ENCODE peak calls at places on chromosomes 13 and 19, in six cellular contexts. One of them, this sample, is unnamed.

GRCh38 chr19:40356681-40357595 is 8.4 kb downstream of the PLD3 start:
- DNase-seq in OCI-LY7: peak; percentile 36
- DNase-seq in bronchial epithelial cell: no peak
- DNase-seq in heart left ventricle: no peak
- DNase-seq in kidney epithelial cell: no peak
- DNase-seq in fibroblast of pulmonary artery: no peak
- DNase-seq in this sample: no peak

GRCh38 chr13:30111810-30112209 is 195.5 kb downstream of the KATNAL1 start:
- DNase-seq in fibroblast of pulmonary artery: no peak
- DNase-seq in heart left ventricle: no peak
- DNase-seq in bronchial epithelial cell: no peak
- DNase-seq in kidney epithelial cell: no peak
- DNase-seq in OCI-LY7: peak; percentile 38
- DNase-seq in this sample: peak; percentile 11

GRCh38 chr19:3243851-3244700 is 19.6 kb downstream of the CELF5 start:
- DNase-seq in kidney epithelial cell: peak; percentile 5
- DNase-seq in heart left ventricle: no peak
- DNase-seq in bronchial epithelial cell: peak; percentile 47
- DNase-seq in fibroblast of pulmonary artery: peak; percentile 72
- DNase-seq in OCI-LY7: peak; percentile 37
- DNase-seq in this sample: peak; percentile 70

GRCh38 chr13:99686944-99687382 is 185.7 kb downstream of the TM9SF2 start:
- DNase-seq in heart left ventricle: no peak
- DNase-seq in bronchial epithelial cell: no peak
- DNase-seq in OCI-LY7: no peak
- DNase-seq in fibroblast of pulmonary artery: no peak
- DNase-seq in kidney epithelial cell: no peak
- DNase-seq in this sample: no peak

GRCh38 chr19:15123900-15124299 is 16.7 kb downstream of the SYDE1 start:
- DNase-seq in bronchial epithelial cell: no peak
- DNase-seq in kidney epithelial cell: no peak
- DNase-seq in fibroblast of pulmonary artery: peak; percentile 18
- DNase-seq in OCI-LY7: no peak
- DNase-seq in heart left ventricle: peak; percentile 86
- DNase-seq in this sample: no peak

GRCh38 chr19:5014941-5015340 is 46.0 kb downstream of the KDM4B start:
- DNase-seq in OCI-LY7: no peak
- DNase-seq in heart left ventricle: no peak
- DNase-seq in kidney epithelial cell: no peak
- DNase-seq in bronchial epithelial cell: no peak
- DNase-seq in fibroblast of pulmonary artery: no peak
- DNase-seq in this sample: no peak

GRCh38 chr19:39032164-39032918 is at the start of gene FBXO27:
- DNase-seq in heart left ventricle: peak; percentile 61
- DNase-seq in OCI-LY7: no peak
- DNase-seq in kidney epithelial cell: no peak
- DNase-seq in bronchial epithelial cell: peak; percentile 23
- DNase-seq in fibroblast of pulmonary artery: no peak
- DNase-seq in this sample: peak; percentile 16

GRCh38 chr13:41007359-41008118 is 11.6 kb downstream of the ELF1 start:
- DNase-seq in heart left ventricle: no peak
- DNase-seq in bronchial epithelial cell: peak; percentile 62
- DNase-seq in OCI-LY7: peak; percentile 75
- DNase-seq in kidney epithelial cell: no peak
- DNase-seq in fibroblast of pulmonary artery: no peak
- DNase-seq in this sample: peak; percentile 47

GRCh38 chr19:10653482-10653731 is 739 bp upstream of the ILF3 start:
- DNase-seq in heart left ventricle: no peak
- DNase-seq in OCI-LY7: no peak
- DNase-seq in kidney epithelial cell: no peak
- DNase-seq in bronchial epithelial cell: no peak
- DNase-seq in fibroblast of pulmonary artery: no peak
- DNase-seq in this sample: no peak

GRCh38 chr19:18284710-18285430 is 3.4 kb upstream of the JUND start:
- DNase-seq in heart left ventricle: no peak
- DNase-seq in kidney epithelial cell: no peak
- DNase-seq in fibroblast of pulmonary artery: no peak
- DNase-seq in bronchial epithelial cell: no peak
- DNase-seq in OCI-LY7: no peak
- DNase-seq in this sample: no peak

GRCh38 chr19:35904312-35905068 is 2.2 kb downstream of the HCST start:
- DNase-seq in kidney epithelial cell: no peak
- DNase-seq in OCI-LY7: no peak
- DNase-seq in bronchial epithelial cell: no peak
- DNase-seq in fibroblast of pulmonary artery: no peak
- DNase-seq in heart left ventricle: no peak
- DNase-seq in this sample: no peak

GRCh38 chr13:76816394-76816793 is 69.8 kb downstream of the KCTD12 start:
- DNase-seq in bronchial epithelial cell: no peak
- DNase-seq in kidney epithelial cell: no peak
- DNase-seq in fibroblast of pulmonary artery: no peak
- DNase-seq in OCI-LY7: no peak
- DNase-seq in heart left ventricle: no peak
- DNase-seq in this sample: no peak

GRCh38 chr19:30227661-30228112 is 144.5 kb upstream of the ZNF536 start:
- DNase-seq in fibroblast of pulmonary artery: peak; percentile 40
- DNase-seq in heart left ventricle: peak; percentile 85
- DNase-seq in OCI-LY7: peak; percentile 41
- DNase-seq in kidney epithelial cell: no peak
- DNase-seq in bronchial epithelial cell: no peak
- DNase-seq in this sample: peak; percentile 89

GRCh38 chr13:22061371-22061805 is 390.5 kb downstream of the FGF9 start:
- DNase-seq in kidney epithelial cell: no peak
- DNase-seq in heart left ventricle: no peak
- DNase-seq in bronchial epithelial cell: no peak
- DNase-seq in fibroblast of pulmonary artery: no peak
- DNase-seq in OCI-LY7: no peak
- DNase-seq in this sample: no peak

GRCh38 chr19:41740415-41741243 is 14.7 kb upstream of the CEACAM6 start:
- DNase-seq in bronchial epithelial cell: no peak
- DNase-seq in fibroblast of pulmonary artery: no peak
- DNase-seq in kidney epithelial cell: no peak
- DNase-seq in OCI-LY7: no peak
- DNase-seq in heart left ventricle: no peak
- DNase-seq in this sample: no peak

GRCh38 chr13:33610471-33611015 is 207.4 kb upstream of the RFC3 start:
- DNase-seq in OCI-LY7: no peak
- DNase-seq in kidney epithelial cell: no peak
- DNase-seq in bronchial epithelial cell: no peak
- DNase-seq in fibroblast of pulmonary artery: peak; percentile 13
- DNase-seq in heart left ventricle: peak; percentile 85
- DNase-seq in this sample: no peak

GRCh38 chr13:41942462-41943094 is 18.3 kb downstream of the VWA8 start:
- DNase-seq in OCI-LY7: peak; percentile 13
- DNase-seq in heart left ventricle: no peak
- DNase-seq in fibroblast of pulmonary artery: peak; percentile 60
- DNase-seq in kidney epithelial cell: no peak
- DNase-seq in bronchial epithelial cell: peak; percentile 39
- DNase-seq in this sample: peak; percentile 66

GRCh38 chr19:1247747-1248453 is 483 bp upstream of the MIDN start:
- DNase-seq in kidney epithelial cell: no peak
- DNase-seq in bronchial epithelial cell: peak; percentile 30
- DNase-seq in fibroblast of pulmonary artery: peak; percentile 64
- DNase-seq in heart left ventricle: peak; percentile 89
- DNase-seq in OCI-LY7: no peak
- DNase-seq in this sample: peak; percentile 75

GRCh38 chr19:15449620-15450527 is at the start of gene WIZ:
- DNase-seq in bronchial epithelial cell: no peak
- DNase-seq in fibroblast of pulmonary artery: peak; percentile 68
- DNase-seq in OCI-LY7: peak; percentile 74
- DNase-seq in kidney epithelial cell: no peak
- DNase-seq in heart left ventricle: peak; percentile 94
- DNase-seq in this sample: peak; percentile 84

GRCh38 chr13:85363504-85363903 is 435.7 kb downstream of the SLITRK6 start:
- DNase-seq in fibroblast of pulmonary artery: no peak
- DNase-seq in heart left ventricle: no peak
- DNase-seq in OCI-LY7: no peak
- DNase-seq in bronchial epithelial cell: no peak
- DNase-seq in kidney epithelial cell: no peak
- DNase-seq in this sample: no peak

GRCh38 chr13:93244918-93245280 is 18.3 kb downstream of the GPC6 start:
- DNase-seq in heart left ventricle: no peak
- DNase-seq in fibroblast of pulmonary artery: peak; percentile 40
- DNase-seq in kidney epithelial cell: no peak
- DNase-seq in OCI-LY7: no peak
- DNase-seq in bronchial epithelial cell: peak; percentile 63
- DNase-seq in this sample: peak; percentile 56
- H3K4me3 ChIP-seq in heart left ventricle: peak overlapping the region; percentile 32
- H3K4me3 ChIP-seq in fibroblast of pulmonary artery: peak overlapping the region; percentile 50
- H3K4me3 ChIP-seq in kidney epithelial cell: peak overlapping the region; percentile 38
- H3K4me3 ChIP-seq in OCI-LY7: no peak overlapping the region
- H3K4me3 ChIP-seq in bronchial epithelial cell: no peak overlapping the region
- H3K4me3 ChIP-seq in this sample: peak overlapping the region; percentile 84

GRCh38 chr19:49555600-49556411 is 24.6 kb downstream of the NOSIP start:
- DNase-seq in fibroblast of pulmonary artery: peak; percentile 29
- DNase-seq in bronchial epithelial cell: peak; percentile 27
- DNase-seq in OCI-LY7: peak; percentile 71
- DNase-seq in kidney epithelial cell: no peak
- DNase-seq in heart left ventricle: peak; percentile 74
- DNase-seq in this sample: peak; percentile 72
- H3K4me3 ChIP-seq in fibroblast of pulmonary artery: no peak overlapping the region
- H3K4me3 ChIP-seq in bronchial epithelial cell: no peak overlapping the region
- H3K4me3 ChIP-seq in OCI-LY7: no peak overlapping the region
- H3K4me3 ChIP-seq in kidney epithelial cell: no peak overlapping the region
- H3K4me3 ChIP-seq in heart left ventricle: no peak overlapping the region
- H3K4me3 ChIP-seq in this sample: no peak overlapping the region

GRCh38 chr13:25372275-25373081 is 704 bp downstream of the ATP8A2 start:
- DNase-seq in bronchial epithelial cell: no peak
- DNase-seq in OCI-LY7: no peak
- DNase-seq in fibroblast of pulmonary artery: no peak
- DNase-seq in heart left ventricle: no peak
- DNase-seq in kidney epithelial cell: no peak
- DNase-seq in this sample: peak; percentile 1
- H3K4me3 ChIP-seq in bronchial epithelial cell: peak overlapping the region; percentile 18
- H3K4me3 ChIP-seq in OCI-LY7: no peak overlapping the region
- H3K4me3 ChIP-seq in fibroblast of pulmonary artery: no peak overlapping the region
- H3K4me3 ChIP-seq in heart left ventricle: no peak overlapping the region
- H3K4me3 ChIP-seq in kidney epithelial cell: peak overlapping the region; percentile 50
- H3K4me3 ChIP-seq in this sample: no peak overlapping the region

GRCh38 chr13:102255409-102255808 is 146.4 kb downstream of the FGF14 start:
- DNase-seq in bronchial epithelial cell: no peak
- DNase-seq in kidney epithelial cell: no peak
- DNase-seq in heart left ventricle: no peak
- DNase-seq in fibroblast of pulmonary artery: no peak
- DNase-seq in OCI-LY7: no peak
- DNase-seq in this sample: no peak

GRCh38 chr13:102251817-102252216 is 150.0 kb downstream of the FGF14 start:
- DNase-seq in OCI-LY7: no peak
- DNase-seq in heart left ventricle: no peak
- DNase-seq in fibroblast of pulmonary artery: no peak
- DNase-seq in kidney epithelial cell: no peak
- DNase-seq in bronchial epithelial cell: no peak
- DNase-seq in this sample: no peak

GRCh38 chr13:102244617-102245227 is 157.1 kb downstream of the FGF14 start:
- DNase-seq in bronchial epithelial cell: no peak
- DNase-seq in OCI-LY7: no peak
- DNase-seq in fibroblast of pulmonary artery: no peak
- DNase-seq in kidney epithelial cell: no peak
- DNase-seq in heart left ventricle: no peak
- DNase-seq in this sample: no peak

DNA sequence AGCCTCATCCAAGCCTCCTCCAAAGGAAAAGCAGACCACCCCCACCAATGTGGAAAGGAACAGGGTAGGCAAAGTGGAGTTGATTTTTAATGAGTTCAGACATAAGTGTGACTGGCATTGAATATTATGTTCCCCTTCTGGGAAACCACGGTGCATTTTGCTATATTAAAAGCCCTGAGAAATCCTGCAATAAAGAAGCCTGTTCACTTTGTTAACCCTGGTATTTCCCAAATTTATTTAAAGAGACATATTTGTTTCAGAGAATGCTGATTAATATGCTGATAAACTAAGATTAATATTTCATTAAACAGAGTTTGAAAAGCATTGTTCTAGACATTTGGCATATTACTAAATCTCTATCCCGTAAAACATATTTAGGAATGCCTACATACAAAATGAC is 151.4 kb downstream of the FGF14 start:
- DNase-seq in kidney epithelial cell: no peak
- DNase-seq in OCI-LY7: no peak
- DNase-seq in fibroblast of pulmonary artery: no peak
- DNase-seq in bronchial epithelial cell: no peak
- DNase-seq in heart left ventricle: no peak
- DNase-seq in this sample: no peak
- H3K4me3 ChIP-seq in kidney epithelial cell: no peak overlapping the region
- H3K4me3 ChIP-seq in OCI-LY7: no peak overlapping the region
- H3K4me3 ChIP-seq in fibroblast of pulmonary artery: no peak overlapping the region
- H3K4me3 ChIP-seq in bronchial epithelial cell: no peak overlapping the region
- H3K4me3 ChIP-seq in heart left ventricle: no peak overlapping the region
- H3K4me3 ChIP-seq in this sample: no peak overlapping the region

GRCh38 chr13:90654970-90655369 is 692.5 kb upstream of the MIR17HG start:
- DNase-seq in heart left ventricle: no peak
- DNase-seq in fibroblast of pulmonary artery: no peak
- DNase-seq in bronchial epithelial cell: no peak
- DNase-seq in kidney epithelial cell: no peak
- DNase-seq in OCI-LY7: no peak
- DNase-seq in this sample: no peak
- H3K4me3 ChIP-seq in heart left ventricle: no peak overlapping the region
- H3K4me3 ChIP-seq in fibroblast of pulmonary artery: no peak overlapping the region
- H3K4me3 ChIP-seq in bronchial epithelial cell: no peak overlapping the region
- H3K4me3 ChIP-seq in kidney epithelial cell: no peak overlapping the region
- H3K4me3 ChIP-seq in OCI-LY7: no peak overlapping the region
- H3K4me3 ChIP-seq in this sample: no peak overlapping the region

DNA sequence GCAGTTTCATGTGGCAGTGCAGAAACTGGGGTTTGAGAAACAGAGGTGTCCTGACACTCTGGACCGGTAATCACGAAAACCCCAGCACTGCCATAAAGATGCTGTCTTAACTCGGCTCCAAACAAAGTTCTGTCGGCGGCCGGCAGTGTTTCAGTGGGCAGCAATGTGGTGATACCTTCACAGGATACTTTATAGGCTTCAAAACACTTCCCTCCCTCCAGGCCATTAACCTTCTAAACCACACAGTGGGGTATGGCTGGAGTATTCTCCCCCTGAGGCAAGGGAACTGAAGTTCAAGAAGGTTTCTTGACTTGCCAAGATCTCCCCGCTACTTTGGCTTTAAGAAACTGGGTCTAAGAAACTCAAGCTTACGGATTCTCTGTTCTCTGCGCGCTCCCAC is 1.1 kb downstream of the RUBCNL start:
- DNase-seq in bronchial epithelial cell: no peak
- DNase-seq in fibroblast of pulmonary artery: no peak
- DNase-seq in OCI-LY7: peak; percentile 62
- DNase-seq in heart left ventricle: no peak
- DNase-seq in kidney epithelial cell: no peak
- DNase-seq in this sample: no peak
- H3K4me3 ChIP-seq in bronchial epithelial cell: no peak overlapping the region
- H3K4me3 ChIP-seq in fibroblast of pulmonary artery: no peak overlapping the region
- H3K4me3 ChIP-seq in OCI-LY7: peak overlapping the region; percentile 89
- H3K4me3 ChIP-seq in heart left ventricle: peak overlapping the region; percentile 45
- H3K4me3 ChIP-seq in kidney epithelial cell: no peak overlapping the region
- H3K4me3 ChIP-seq in this sample: peak overlapping the region; percentile 86